ENCODE peak calls at places on chromosomes 2 and 18, in ten cellular contexts. F is heart right ventricle, X is neural progenitor cell, V is mesothelial cell of epicardium, Z is fibroblast of pulmonary artery, Q is astrocyte of the spinal cord, A is psoas muscle, H is heart left ventricle, U is nephron progenitor cell, P is PC-3. Y is an unnamed sample.

GRCh38 chr2:218398437-218399390 is 954 bp upstream of the CTDSP1 start:
- DNase-seq in F (peak), X (peak), V (peak), Z (peak), Q (peak), A (peak), H (peak), U (peak), P (peak), Y (peak)

GRCh38 chr2:38704664-38705063 is 38.8 kb downstream of the GALM start:
- DNase-seq in F (no peak), X (no peak), V (no peak), Z (no peak), Q (no peak), A (no peak), H (no peak), U (no peak), P (no peak), Y (no peak)

GRCh38 chr2:31992025-31992566 is 18.7 kb downstream of the MEMO1 start:
- DNase-seq in F (no peak), X (no peak), V (no peak), Z (no peak), Q (no peak), A (no peak), H (no peak), U (no peak), P (no peak), Y (no peak)

GRCh38 chr18:13136056-13136688 is 82.4 kb upstream of the LDLRAD4 start:
- DNase-seq in F (no peak), X (peak), V (no peak), Z (peak), Q (peak), A (no peak), H (no peak), U (no peak), P (no peak), Y (no peak)

GRCh38 chr18:7575465-7576026 is 8.4 kb downstream of the PTPRM start:
- DNase-seq in F (no peak), X (no peak), V (no peak), Z (peak), Q (peak), A (no peak), H (no peak), U (no peak), P (peak), Y (no peak)

GRCh38 chr2:108971661-108972566 is 17.1 kb downstream of the EDAR start:
- DNase-seq in F (peak), X (no peak), V (no peak), Z (no peak), Q (peak), A (peak), H (peak), U (no peak), P (peak), Y (peak)

GRCh38 chr2:219286436-219287115 is 7.4 kb downstream of the DNAJB2 start:
- DNase-seq in F (no peak), X (no peak), V (no peak), Z (no peak), Q (no peak), A (no peak), H (no peak), U (no peak), P (no peak), Y (no peak)

GRCh38 chr2:235002198-235003095 is 50.6 kb downstream of the SH3BP4 start:
- DNase-seq in F (no peak), X (no peak), V (no peak), Z (peak), Q (no peak), A (no peak), H (no peak), U (no peak), P (peak), Y (no peak)

GRCh38 chr2:47437287-47437686 is 34.3 kb downstream of the MSH2 start:
- DNase-seq in F (no peak), X (peak), V (no peak), Z (peak), Q (peak), A (no peak), H (no peak), U (no peak), P (peak), Y (no peak)

GRCh38 chr2:106996136-106996769 is 110.3 kb upstream of the ST6GAL2 start:
- DNase-seq in F (no peak), X (no peak), V (no peak), Z (no peak), Q (no peak), A (no peak), H (peak), U (no peak), P (peak), Y (no peak)

GRCh38 chr18:7565677-7566076 is 1.4 kb upstream of the PTPRM start:
- DNase-seq in F (no peak), X (no peak), V (no peak), Z (no peak), Q (no peak), A (no peak), H (no peak), U (no peak), P (peak), Y (no peak)

GRCh38 chr2:201406077-201406662 is 45.1 kb downstream of the TRAK2 start:
- DNase-seq in F (no peak), X (no peak), V (no peak), Z (peak), Q (peak), A (no peak), H (no peak), U (no peak), P (peak), Y (peak)

GRCh38 chr2:240429872-240430491 is 5.5 kb upstream of the GPC1 start:
- DNase-seq in F (no peak), X (no peak), V (peak), Z (no peak), Q (no peak), A (no peak), H (peak), U (no peak), P (no peak), Y (no peak)

GRCh38 chr2:42123426-42123825 is 45.7 kb upstream of the EML4 start:
- DNase-seq in F (no peak), X (no peak), V (no peak), Z (no peak), Q (no peak), A (no peak), H (no peak), U (no peak), P (no peak), Y (no peak)

GRCh38 chr2:239951825-239952224 is 73.3 kb downstream of the NDUFA10 start:
- DNase-seq in F (no peak), X (no peak), V (no peak), Z (no peak), Q (no peak), A (no peak), H (no peak), U (no peak), P (no peak), Y (no peak)

GRCh38 chr2:18345848-18346247 is 214.6 kb downstream of the RDH14 start:
- DNase-seq in F (no peak), X (no peak), V (no peak), Z (peak), Q (peak), A (no peak), H (peak), U (no peak), P (peak), Y (peak)

GRCh38 chr18:21393986-21394385 is 152.0 kb downstream of the GREB1L start:
- DNase-seq in F (no peak), X (no peak), V (no peak), Z (no peak), Q (no peak), A (no peak), H (peak), U (no peak), P (no peak), Y (no peak)

GRCh38 chr2:238378230-238379095 is 48.3 kb upstream of the ASB1 start:
- DNase-seq in F (no peak), X (no peak), V (no peak), Z (no peak), Q (no peak), A (no peak), H (no peak), U (no peak), P (no peak), Y (no peak)

GRCh38 chr2:99643824-99644787 is 154.3 kb upstream of the REV1 start:
- DNase-seq in F (no peak), X (no peak), V (no peak), Z (peak), Q (peak), A (no peak), H (no peak), U (no peak), P (peak), Y (no peak)

GRCh38 chr2:240394549-240394948 is 40.9 kb upstream of the GPC1 start:
- DNase-seq in F (no peak), X (no peak), V (no peak), Z (no peak), Q (no peak), A (no peak), H (no peak), U (no peak), P (no peak), Y (no peak)

GRCh38 chr2:199977984-199978415 is 22.6 kb downstream of the MAIP1 start:
- DNase-seq in F (no peak), X (no peak), V (no peak), Z (peak), Q (peak), A (no peak), H (no peak), U (no peak), P (peak), Y (peak)

GRCh38 chr2:240301256-240301795 is 134.1 kb upstream of the GPC1 start:
- DNase-seq in F (no peak), X (no peak), V (no peak), Z (no peak), Q (no peak), A (no peak), H (peak), U (no peak), P (no peak), Y (no peak)

GRCh38 chr2:216925632-216926366 is 65.9 kb upstream of the TNP1 start:
- DNase-seq in F (no peak), X (no peak), V (no peak), Z (no peak), Q (no peak), A (no peak), H (no peak), U (no peak), P (no peak), Y (no peak)

GRCh38 chr2:42828487-42829416 is 36.4 kb upstream of the HAAO start:
- DNase-seq in F (peak), X (peak), V (peak), Z (peak), Q (peak), A (peak), H (peak), U (peak), P (peak), Y (peak)

GRCh38 chr2:27915874-27916273 is 25.3 kb downstream of the BABAM2 start:
- DNase-seq in F (no peak), X (no peak), V (no peak), Z (no peak), Q (no peak), A (no peak), H (no peak), U (no peak), P (peak), Y (no peak)

GRCh38 chr2:166900700-166901099 is 12.4 kb downstream of the XIRP2 start:
- DNase-seq in F (no peak), X (peak), V (no peak), Z (peak), Q (peak), A (no peak), H (no peak), U (peak), P (peak), Y (peak)

GRCh38 chr2:139160838-139161237 is 380.6 kb upstream of the NXPH2 start:
- DNase-seq in F (no peak), X (no peak), V (no peak), Z (no peak), Q (no peak), A (no peak), H (no peak), U (no peak), P (peak), Y (no peak)

GRCh38 chr2:215878476-215879063 is 134.8 kb downstream of the MREG start:
- DNase-seq in F (no peak), X (no peak), V (no peak), Z (peak), Q (no peak), A (no peak), H (no peak), U (no peak), P (peak), Y (peak)

DNA sequence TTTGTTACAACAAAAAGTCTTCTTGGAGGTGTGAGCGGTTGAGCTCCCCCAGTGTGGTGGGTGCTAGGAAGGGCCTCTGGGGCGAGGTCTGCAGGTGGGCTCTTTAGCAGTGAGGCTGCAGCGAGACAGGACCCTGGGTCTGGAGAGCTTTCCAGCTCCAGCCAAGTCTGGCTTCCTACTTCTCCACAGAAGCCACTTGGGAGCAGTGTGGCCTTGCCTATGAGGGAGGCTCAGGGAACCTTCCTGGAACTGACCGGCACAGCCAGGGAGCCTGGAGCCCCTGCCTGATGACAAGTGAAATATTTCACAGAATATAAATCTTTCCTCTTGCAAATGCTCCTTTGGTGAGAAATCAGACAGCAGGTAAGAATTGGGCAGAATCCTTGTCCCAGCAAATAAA is 289.6 kb upstream of the SPRED2 start:
- DNase-seq in F (peak), X (peak), V (no peak), Z (peak), Q (peak), A (peak), H (peak), U (peak), P (peak), Y (no peak)
- TF ChIP-seq CTCF in F (peak), X (peak), V (no peak), Z (no peak), Q (peak), A (peak), H (peak), U (peak), P (peak), Y (peak)

DNA sequence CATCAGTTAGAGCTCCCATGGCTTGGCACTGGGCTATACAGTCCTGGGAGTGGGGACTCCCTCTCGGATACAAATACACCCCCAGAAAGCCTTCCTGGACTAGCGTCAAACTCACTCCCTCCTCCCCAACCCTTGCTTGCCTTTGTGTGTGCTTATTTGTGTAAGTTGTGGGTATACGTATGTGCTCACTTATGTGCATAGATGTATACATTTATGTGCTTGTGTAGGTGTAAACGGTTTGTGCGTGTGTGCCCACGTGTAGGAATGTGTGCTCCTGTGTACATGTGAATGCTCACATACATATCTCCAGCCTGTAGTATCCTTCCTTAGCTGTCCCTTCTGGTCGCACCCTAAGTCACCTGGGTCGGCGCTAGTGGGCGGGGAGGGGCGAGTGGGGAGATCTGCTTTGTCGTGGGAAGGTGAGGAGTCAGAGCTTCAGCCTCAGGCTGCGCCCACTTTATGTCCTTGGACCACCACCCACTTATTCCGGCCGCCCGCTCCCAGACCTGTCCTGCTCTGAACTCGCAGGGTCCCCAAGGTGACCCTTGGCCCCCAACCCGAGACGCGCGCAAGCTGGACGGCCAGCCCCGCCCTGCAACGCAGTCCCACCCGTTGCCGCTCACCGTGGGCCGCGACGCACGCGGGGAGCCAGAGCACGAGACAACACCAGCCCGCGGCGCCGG is 427 bp downstream of the PRADC1 start:
- DNase-seq in F (no peak), X (no peak), V (no peak), Z (no peak), Q (no peak), A (peak), H (no peak), U (no peak), P (peak), Y (no peak)
- TF ChIP-seq CTCF in F (no peak), X (no peak), V (no peak), Z (no peak), Q (no peak), A (no peak), H (no peak), U (no peak), P (no peak), Y (no peak)

GRCh38 chr2:40213616-40214015 is 238.3 kb downstream of the SLC8A1 start:
- DNase-seq in F (no peak), X (no peak), V (no peak), Z (no peak), Q (no peak), A (no peak), H (no peak), U (no peak), P (no peak), Y (no peak)

GRCh38 chr2:40209728-40210127 is 242.2 kb downstream of the SLC8A1 start:
- DNase-seq in F (no peak), X (no peak), V (no peak), Z (no peak), Q (no peak), A (no peak), H (no peak), U (no peak), P (no peak), Y (no peak)

GRCh38 chr2:40210344-40210967 is 241.4 kb downstream of the SLC8A1 start:
- DNase-seq in F (no peak), X (no peak), V (no peak), Z (no peak), Q (no peak), A (no peak), H (no peak), U (no peak), P (no peak), Y (no peak)

GRCh38 chr2:40210968-40211353 is 240.9 kb downstream of the SLC8A1 start:
- DNase-seq in F (no peak), X (no peak), V (no peak), Z (no peak), Q (no peak), A (no peak), H (no peak), U (no peak), P (no peak), Y (no peak)

GRCh38 chr2:40213071-40213470 is 238.8 kb downstream of the SLC8A1 start:
- DNase-seq in F (no peak), X (peak), V (no peak), Z (peak), Q (peak), A (no peak), H (no peak), U (no peak), P (peak), Y (no peak)
- TF ChIP-seq CTCF in F (peak), X (peak), V (no peak), Z (peak), Q (peak), A (peak), H (peak), U (peak), P (peak), Y (peak)

DNA sequence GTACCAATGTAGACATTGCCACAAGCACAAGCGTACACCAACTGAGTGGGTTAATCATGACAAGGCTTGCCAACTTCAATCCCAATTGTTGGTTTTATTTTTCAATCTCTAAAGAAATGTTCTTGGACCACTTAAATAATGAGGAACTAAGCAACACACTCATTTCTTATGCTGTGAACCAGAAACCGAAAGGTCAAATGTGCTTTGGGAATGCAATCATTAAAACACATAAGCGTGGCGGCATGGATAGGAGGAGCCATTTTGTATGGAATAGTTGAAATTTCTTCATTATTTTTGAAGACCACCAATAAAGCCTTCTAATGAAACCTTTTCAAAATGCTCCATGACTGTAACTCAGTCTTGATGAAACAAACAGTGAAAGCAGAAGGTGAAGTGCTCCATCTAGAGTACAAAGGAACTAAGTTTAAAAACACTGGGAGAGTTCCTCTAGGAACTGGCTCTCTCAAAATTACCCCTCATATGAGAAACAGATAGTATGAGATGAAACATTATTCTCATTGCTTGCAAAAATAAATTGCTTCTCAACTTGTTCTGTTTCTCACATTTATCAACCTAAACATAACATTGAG is 113.2 kb upstream of the CHST9 start:
- DNase-seq in F (no peak), X (peak), V (no peak), Z (no peak), Q (peak), A (no peak), H (no peak), U (no peak), P (peak), Y (no peak)
- TF ChIP-seq CTCF in F (peak), X (peak), V (no peak), Z (no peak), Q (no peak), A (peak), H (peak), U (peak), P (peak), Y (peak)